ENCODE peak calls at places on chromosomes 2 and 18, in six cellular contexts. L is neural crest cell, R is NCI-H1417, I is GM10248, V is NCI-H345, Z is foreskin fibroblast. B is an unnamed sample.

GRCh38 chr2:151907933-151908882 is 80.0 kb upstream of the ARL5A start:
- DNase-seq in R (no peak), L (no peak), V (no peak), I (no peak), Z (no peak), B (no peak)

GRCh38 chr2:180872256-180872655 is 108.1 kb upstream of the UBE2E3 start:
- DNase-seq in Z (peak; percentile 16), L (no peak), V (no peak), I (no peak), R (no peak), B (no peak)

GRCh38 chr2:46268196-46268595 is 29.0 kb upstream of the EPAS1 start:
- DNase-seq in L (no peak), V (no peak), Z (no peak), R (no peak), I (no peak), B (no peak)

GRCh38 chr2:27258051-27258450 is 4.8 kb downstream of the SLC30A3 start:
- DNase-seq in L (no peak), R (no peak), V (no peak), Z (no peak), I (no peak), B (no peak)

GRCh38 chr2:10235099-10235908 is 67.4 kb upstream of the HPCAL1 start:
- DNase-seq in Z (no peak), I (no peak), V (no peak), R (no peak), L (no peak), B (no peak)

GRCh38 chr2:174340400-174341300 is 5.9 kb downstream of the SP9 start:
- DNase-seq in V (no peak), I (no peak), Z (no peak), L (peak; percentile 57), R (no peak), B (no peak)

GRCh38 chr18:32138332-32138731 is 46.7 kb downstream of the RNF138 start:
- DNase-seq in V (no peak), L (no peak), Z (no peak), R (no peak), I (no peak), B (no peak)

GRCh38 chr2:111642576-111643327 is 241.2 kb downstream of the ANAPC1 start:
- DNase-seq in V (no peak), I (no peak), Z (no peak), R (no peak), L (no peak), B (no peak)

GRCh38 chr2:47174731-47175361 is 19.7 kb upstream of the STPG4 start:
- DNase-seq in V (peak; percentile 25), I (peak; percentile 22), R (peak; percentile 79), Z (no peak), L (no peak), B (peak; percentile 46)